ENCODE peak calls at places on chromosomes 11 and 22, in nine cellular contexts. N is heart left ventricle, T is kidney epithelial cell, Q is transverse colon, B is body of pancreas, O is suprapubic skin, Z is stomach, A is hepatocyte, X is cardiac muscle cell. C is an unnamed sample. For H3K27me3, the result is how much of the 10 kb centered on the place peaks cover.

GRCh38 chr11:69545976-69546617 is 64.6 kb downstream of the LINC01488 start:
- DNase-seq in O (no peak), X (no peak), Q (no peak), B (no peak), N (no peak), Z (no peak), A (peak), T (no peak), C (no peak)

GRCh38 chr11:60769273-60769672 is 12.6 kb downstream of the MS4A15 start:
- DNase-seq in B (no peak), Q (no peak), A (no peak), O (no peak), T (no peak), N (no peak), X (no peak), Z (no peak), C (peak)

GRCh38 chr11:19557720-19558140 is 154.9 kb upstream of the NAV2 start:
- DNase-seq in T (no peak), Z (peak), B (peak), A (peak), N (peak), X (peak), O (peak), Q (peak), C (peak)

GRCh38 chr11:48307760-48308386 is 1.9 kb downstream of the OR4S1 start:
- DNase-seq in O (no peak), X (peak), A (peak), B (peak), N (peak), Z (peak), T (no peak), Q (peak), C (peak)

GRCh38 chr11:36371590-36371989 is 75.5 kb downstream of the PRR5L start:
- DNase-seq in Q (no peak), N (no peak), A (no peak), O (no peak), B (no peak), X (no peak), Z (no peak), T (no peak), C (no peak)

GRCh38 chr11:61121917-61122316 is 19.6 kb downstream of the CD5 start:
- DNase-seq in Z (no peak), N (no peak), X (no peak), A (no peak), O (no peak), B (no peak), Q (no peak), T (no peak), C (no peak)

GRCh38 chr11:2521681-2522630 is 77.1 kb downstream of the KCNQ1 start:
- DNase-seq in N (no peak), Z (peak), Q (peak), A (no peak), T (no peak), X (no peak), O (peak), B (no peak), C (no peak)

GRCh38 chr22:43796567-43796966 is 15.5 kb downstream of the EFCAB6 start:
- DNase-seq in T (no peak), N (no peak), O (no peak), Q (no peak), B (no peak), Z (no peak), A (peak), X (peak), C (peak)

GRCh38 chr11:19370100-19370861 is 129.5 kb upstream of the E2F8 start:
- DNase-seq in N (peak), X (peak), O (no peak), B (peak), A (no peak), Z (no peak), Q (no peak), T (no peak), C (peak)

GRCh38 chr11:84855846-84856245 is 771.3 kb downstream of the DLG2 start:
- DNase-seq in Z (no peak), O (no peak), B (no peak), Q (no peak), X (peak), A (no peak), N (no peak), T (peak), C (peak)

GRCh38 chr11:124041254-124041653 is at the start of gene OR10G7:
- DNase-seq in N (no peak), B (no peak), O (no peak), X (no peak), Z (no peak), Q (no peak), T (peak), A (peak), C (no peak)

GRCh38 chr11:11400635-11401232 is 47.7 kb upstream of the CSNK2A3 start:
- DNase-seq in Z (no peak), N (no peak), T (no peak), O (no peak), A (no peak), X (no peak), B (no peak), Q (no peak), C (no peak)

GRCh38 chr22:41596776-41597634 is 7.4 kb upstream of the PMM1 start:
- DNase-seq in A (peak), B (peak), X (peak), Q (peak), N (peak), O (no peak), Z (peak), T (no peak), C (no peak)

GRCh38 chr11:75063732-75064314 is 32.9 kb downstream of the OR2AT4 start:
- DNase-seq in N (no peak), Z (no peak), Q (no peak), A (no peak), X (no peak), O (no peak), B (no peak), T (peak), C (no peak)

GRCh38 chr11:12050911-12051667 is 42.7 kb upstream of the DKK3 start:
- DNase-seq in O (no peak), Z (peak), A (no peak), B (peak), N (no peak), T (no peak), Q (no peak), X (no peak), C (no peak)

GRCh38 chr22:38177926-38178604 is 3.6 kb downstream of the PLA2G6 start:
- DNase-seq in B (peak), O (no peak), T (peak), Q (peak), A (peak), N (no peak), X (peak), Z (peak), C (peak)

GRCh38 chr11:5591613-5592012 is 4.8 kb upstream of the TRIM6 start:
- DNase-seq in Q (no peak), X (no peak), B (no peak), N (no peak), O (no peak), Z (no peak), A (no peak), T (no peak), C (peak)

GRCh38 chr22:30326704-30327362 is at the start of gene TBC1D10A:
- DNase-seq in Q (peak), A (peak), X (peak), B (peak), T (peak), Z (peak), N (peak), O (peak), C (peak)

GRCh38 chr22:37748659-37749058 is 51.8 kb downstream of the TRIOBP start:
- DNase-seq in X (no peak), B (no peak), Z (no peak), Q (no peak), O (no peak), A (peak), N (no peak), T (no peak), C (no peak)

GRCh38 chr22:32556150-32556549 is 81.5 kb downstream of the FBXO7 start:
- DNase-seq in O (no peak), B (no peak), X (no peak), N (no peak), A (no peak), Z (no peak), T (no peak), Q (no peak), C (no peak)

DNA sequence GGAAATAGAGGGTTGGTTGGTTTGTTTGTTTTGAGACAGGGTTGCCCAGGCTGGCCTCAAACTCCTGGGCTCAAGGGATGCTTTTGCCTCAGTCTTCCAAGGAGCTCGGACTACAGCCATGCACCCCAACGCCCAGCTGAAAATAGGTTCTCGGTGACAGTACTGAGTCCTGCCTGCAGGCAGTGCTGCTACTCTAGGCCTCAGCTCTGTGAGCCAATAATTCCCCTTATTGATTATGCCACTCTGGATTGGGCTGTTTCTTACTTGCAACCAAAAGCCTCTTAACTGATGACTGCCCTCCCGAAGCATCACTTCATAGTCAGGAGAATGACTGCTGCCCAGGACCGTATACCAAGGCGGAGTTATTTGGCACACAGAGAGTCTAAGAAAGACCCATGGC is 1.2 kb upstream of the C11orf16 start:
- DNase-seq in N (no peak), Z (no peak), X (no peak), T (no peak), A (no peak), B (no peak), Q (no peak), O (no peak), C (no peak)
- TF ChIP-seq CTCF in N (no peak), Z (no peak), X (no peak), T (no peak), A (no peak), B (no peak), Q (no peak), O (no peak), C (no peak)

GRCh38 chr11:64711138-64711943 is 11.7 kb downstream of the NRXN2 start:
- DNase-seq in A (no peak), X (no peak), Z (no peak), N (no peak), O (no peak), T (no peak), Q (no peak), B (no peak), C (no peak)
- H3K27me3 ChIP-seq in A (half or more), X (half or more), Z (under half), N (half or more), O (half or more), T (half or more), Q (half or more), B (under half), C (half or more)

DNA sequence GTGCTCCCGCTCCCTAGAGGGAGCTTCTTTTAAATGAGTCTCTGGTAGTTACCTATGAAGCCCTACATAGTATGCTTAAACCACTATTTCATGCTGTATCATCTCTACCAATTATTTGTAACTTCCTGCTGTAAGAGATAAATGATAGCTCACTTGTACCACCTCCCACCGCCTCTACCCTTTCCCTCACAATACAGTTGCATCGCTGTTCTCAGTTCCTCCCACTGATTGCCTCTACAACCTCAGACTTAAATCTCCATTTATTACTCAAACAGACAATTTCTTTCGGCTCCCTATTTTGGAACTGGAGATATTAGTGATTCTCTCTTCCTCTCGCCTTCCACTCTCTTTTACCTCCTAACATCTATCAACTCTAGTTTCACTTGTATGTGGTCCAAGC is 222.9 kb upstream of the ZC3H12C start:
- DNase-seq in N (no peak), O (no peak), B (no peak), Q (no peak), Z (no peak), X (no peak), A (no peak), T (no peak), C (no peak)
- TF ChIP-seq CTCF in N (no peak), O (no peak), B (no peak), Q (no peak), Z (no peak), X (no peak), A (no peak), T (no peak), C (no peak)

GRCh38 chr22:25972397-25972796 is 196.9 kb upstream of the SEZ6L start:
- DNase-seq in B (no peak), O (no peak), A (no peak), T (no peak), Z (no peak), X (no peak), Q (no peak), N (no peak), C (no peak)

GRCh38 chr22:25979968-25980367 is 189.3 kb upstream of the SEZ6L start:
- DNase-seq in Q (no peak), A (no peak), O (no peak), N (no peak), X (no peak), T (no peak), Z (no peak), B (no peak), C (no peak)

GRCh38 chr22:25970348-25970995 is 198.8 kb upstream of the SEZ6L start:
- DNase-seq in B (peak), Q (no peak), T (no peak), O (no peak), X (no peak), N (peak), Z (no peak), A (peak), C (no peak)

GRCh38 chr22:25970996-25971811 is 198.1 kb upstream of the SEZ6L start:
- DNase-seq in N (no peak), O (no peak), A (no peak), Q (no peak), X (no peak), T (no peak), Z (no peak), B (no peak), C (no peak)

DNA sequence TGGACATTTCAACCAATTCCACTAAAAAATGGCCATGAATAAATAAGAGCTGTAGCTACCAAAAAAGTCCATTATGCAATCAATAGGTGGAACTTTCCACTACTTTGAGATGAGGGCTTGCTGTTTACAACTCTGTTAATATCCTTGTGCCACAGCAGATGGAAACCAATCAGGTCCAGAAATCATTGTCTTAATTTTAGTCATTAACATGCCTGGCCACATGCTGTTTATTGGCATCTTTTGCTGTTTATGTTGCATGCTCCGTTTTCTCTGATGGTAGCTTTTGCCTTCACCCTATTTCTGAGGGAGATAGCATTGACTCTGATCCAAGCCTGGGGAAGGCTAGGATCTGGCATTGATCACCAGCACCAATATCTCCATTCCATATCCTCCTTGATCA is 192.9 kb upstream of the SEZ6L start:
- DNase-seq in B (no peak), Z (no peak), X (no peak), A (no peak), T (no peak), N (no peak), Q (no peak), O (no peak), C (no peak)
- H3K27me3 ChIP-seq in B (under half), Z (under half), X (under half), A (under half), T (under half), N (under half), Q (under half), O (under half), C (under half)

DNA sequence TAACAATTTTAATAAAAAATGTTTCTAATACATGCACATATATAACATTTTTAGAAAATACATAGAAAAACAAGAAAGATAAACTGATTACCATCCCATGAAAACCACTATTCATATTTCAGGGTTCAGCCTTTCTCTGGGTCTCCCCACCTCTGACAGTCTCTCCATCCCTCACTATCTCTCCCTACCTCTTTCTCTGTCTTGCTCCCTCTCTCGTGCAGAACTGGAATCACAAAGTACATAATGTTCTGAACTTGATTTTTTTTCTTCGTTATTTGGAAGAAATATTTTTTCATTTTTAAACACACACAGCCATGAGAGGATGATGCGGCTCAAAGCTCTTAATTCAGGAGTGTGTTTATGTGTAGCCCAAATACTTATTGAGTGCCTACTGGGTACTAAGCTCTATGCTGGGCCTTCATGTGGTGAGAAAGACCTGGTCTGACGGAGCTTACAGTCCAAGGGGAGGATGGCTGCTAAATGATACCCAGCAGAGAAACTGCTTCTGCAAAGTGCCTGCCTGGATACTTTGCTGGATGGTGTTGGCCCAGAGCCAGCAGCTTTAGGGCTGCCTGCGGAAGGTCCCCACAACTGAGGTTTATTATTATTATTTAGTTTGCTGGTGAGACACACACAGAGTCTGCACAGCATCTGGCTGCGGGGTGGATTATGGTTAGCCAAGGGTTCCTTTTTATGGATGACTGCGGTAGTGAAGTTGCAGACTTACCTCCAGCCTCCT is 42.6 kb downstream of the SC5D start:
- DNase-seq in B (no peak), Z (no peak), Q (no peak), O (no peak), X (no peak), A (no peak), N (no peak), T (no peak), C (no peak)
- TF ChIP-seq CTCF in B (no peak), Z (no peak), Q (no peak), O (no peak), X (no peak), A (peak), N (peak), T (no peak), C (peak)

C was measured in foreskin keratinocyte.